ENCODE peak calls at places on chromosomes 1 and 21, in nine cellular contexts. A is breast epithelium, J is tibial nerve, W is PC-3, B is Panc1, Q is vagina, H is A549, G is right lobe of liver, C is sigmoid colon. F is an unnamed sample. For H3K4me1, the result is how much of the 10 kb centered on the place peaks cover.

GRCh38 chr1:179105393-179105792 is 23.5 kb downstream of the TOR3A start:
- DNase-seq in A (no peak), J (no peak), W (peak), B (no peak), Q (no peak), H (peak), G (no peak), C (no peak), F (no peak)

GRCh38 chr1:225813250-225813964 is 3.5 kb downstream of the EPHX1 start:
- DNase-seq in A (no peak), J (peak), W (peak), B (no peak), Q (no peak), H (peak), G (peak), C (peak), F (no peak)

GRCh38 chr1:147201786-147202185 is 23.4 kb downstream of the FMO5 start:
- DNase-seq in A (no peak), J (no peak), W (no peak), B (no peak), Q (no peak), H (no peak), G (no peak), C (no peak), F (no peak)

GRCh38 chr1:44377925-44378784 is 23.1 kb upstream of the ERI3 start:
- DNase-seq in A (no peak), J (no peak), W (peak), B (no peak), Q (no peak), H (peak), G (no peak), C (no peak), F (no peak)

GRCh38 chr1:53480678-53481077 is 21.5 kb downstream of the DMRTB1 start:
- DNase-seq in A (no peak), J (no peak), W (no peak), B (no peak), Q (no peak), H (no peak), G (no peak), C (peak), F (no peak)

GRCh38 chr21:23968722-23969647 is 1638.3 kb downstream of the MRPL39 start:
- DNase-seq in A (no peak), J (no peak), W (peak), B (peak), Q (no peak), H (peak), G (no peak), C (no peak), F (no peak)

GRCh38 chr21:46196733-46197132 is 12.5 kb upstream of the SPATC1L start:
- DNase-seq in A (no peak), J (peak), W (no peak), B (no peak), Q (no peak), H (no peak), G (no peak), C (peak), F (no peak)

GRCh38 chr1:71882241-71883036 is 399.9 kb downstream of the NEGR1 start:
- DNase-seq in A (no peak), J (no peak), W (peak), B (no peak), Q (no peak), H (no peak), G (no peak), C (no peak), F (no peak)

GRCh38 chr1:227351443-227351842 is 33.2 kb upstream of the CDC42BPA start:
- DNase-seq in A (no peak), J (no peak), W (peak), B (no peak), Q (no peak), H (no peak), G (no peak), C (no peak), F (no peak)

GRCh38 chr1:3032970-3033794 is 11.9 kb downstream of the ACTRT2 start:
- DNase-seq in A (no peak), J (no peak), W (no peak), B (no peak), Q (no peak), H (no peak), G (no peak), C (peak), F (no peak)

GRCh38 chr1:8364528-8365442 is 46.9 kb downstream of the SLC45A1 start:
- DNase-seq in A (no peak), J (no peak), W (no peak), B (no peak), Q (no peak), H (no peak), G (no peak), C (peak), F (no peak)

GRCh38 chr21:43269981-43270670 is 101.3 kb downstream of the CRYAA start:
- DNase-seq in A (no peak), J (no peak), W (no peak), B (no peak), Q (no peak), H (no peak), G (no peak), C (no peak), F (no peak)

GRCh38 chr1:53549781-53550180 is 90.6 kb downstream of the DMRTB1 start:
- DNase-seq in A (no peak), J (no peak), W (no peak), B (no peak), Q (no peak), H (no peak), G (peak), C (peak), F (no peak)

GRCh38 chr1:178716111-178716510 is 8.9 kb upstream of the RALGPS2 start:
- DNase-seq in A (no peak), J (no peak), W (no peak), B (no peak), Q (no peak), H (no peak), G (no peak), C (no peak), F (no peak)

GRCh38 chr21:27201197-27201596 is 234.3 kb upstream of the ADAMTS5 start:
- DNase-seq in A (no peak), J (no peak), W (peak), B (no peak), Q (no peak), H (no peak), G (no peak), C (no peak), F (no peak)

GRCh38 chr1:115764541-115764940 is 4.0 kb downstream of the CASQ2 start:
- DNase-seq in A (no peak), J (no peak), W (peak), B (no peak), Q (peak), H (peak), G (no peak), C (no peak), F (peak)

GRCh38 chr1:27575861-27576331 is 28.0 kb downstream of the AHDC1 start:
- DNase-seq in A (no peak), J (no peak), W (peak), B (no peak), Q (no peak), H (peak), G (no peak), C (peak), F (peak)

GRCh38 chr1:24920155-24920925 is 9.7 kb downstream of the RUNX3 start:
- DNase-seq in A (no peak), J (peak), W (no peak), B (no peak), Q (no peak), H (no peak), G (no peak), C (peak), F (no peak)

GRCh38 chr1:151993084-151993733 is 450 bp downstream of the S100A10 start:
- DNase-seq in A (no peak), J (no peak), W (peak), B (no peak), Q (no peak), H (peak), G (peak), C (peak), F (no peak)

GRCh38 chr1:15825800-15826199 is 18.4 kb upstream of the UQCRHL start:
- DNase-seq in A (no peak), J (no peak), W (no peak), B (no peak), Q (no peak), H (no peak), G (no peak), C (no peak), F (no peak)

GRCh38 chr1:43582162-43582566 is 51.5 kb downstream of the PTPRF start:
- DNase-seq in A (peak), J (no peak), W (peak), B (peak), Q (no peak), H (peak), G (no peak), C (no peak), F (no peak)

GRCh38 chr1:33327587-33328325 is 6.9 kb upstream of the A3GALT2 start:
- DNase-seq in A (no peak), J (no peak), W (peak), B (no peak), Q (no peak), H (no peak), G (peak), C (peak), F (no peak)

GRCh38 chr1:53050310-53050709 is 11.7 kb upstream of the PODN start:
- DNase-seq in A (no peak), J (no peak), W (no peak), B (no peak), Q (no peak), H (no peak), G (no peak), C (no peak), F (no peak)

GRCh38 chr1:157117527-157118057 is 18.0 kb upstream of the ETV3L start:
- DNase-seq in A (no peak), J (no peak), W (no peak), B (no peak), Q (no peak), H (no peak), G (no peak), C (peak), F (no peak)

GRCh38 chr1:206438554-206438953 is 31.7 kb upstream of the IKBKE start:
- DNase-seq in A (no peak), J (no peak), W (no peak), B (no peak), Q (no peak), H (no peak), G (no peak), C (no peak), F (no peak)

GRCh38 chr1:2368053-2368744 is 23.2 kb downstream of the MORN1 start:
- DNase-seq in A (no peak), J (no peak), W (no peak), B (no peak), Q (no peak), H (peak), G (no peak), C (peak), F (no peak)

GRCh38 chr1:107548276-107548675 is 407.4 kb downstream of the NTNG1 start:
- DNase-seq in A (no peak), J (no peak), W (no peak), B (no peak), Q (no peak), H (no peak), G (no peak), C (no peak), F (no peak)

GRCh38 chr1:14745815-14746214 is 147.3 kb downstream of the KAZN start:
- DNase-seq in A (no peak), J (no peak), W (no peak), B (no peak), Q (no peak), H (no peak), G (no peak), C (no peak), F (no peak)

GRCh38 chr1:16012590-16013219 is 5.1 kb downstream of the HSPB7 start:
- DNase-seq in A (peak), J (no peak), W (peak), B (no peak), Q (no peak), H (peak), G (peak), C (peak), F (no peak)

GRCh38 chr21:34693192-34693810 is 24.5 kb downstream of the CLIC6 start:
- DNase-seq in A (no peak), J (no peak), W (peak), B (peak), Q (no peak), H (peak), G (no peak), C (no peak), F (no peak)

GRCh38 chr1:222167111-222167510 is 380.8 kb downstream of the HHIPL2 start:
- DNase-seq in A (no peak), J (no peak), W (peak), B (peak), Q (no peak), H (peak), G (no peak), C (no peak), F (no peak)

GRCh38 chr1:219792337-219793021 is 135.9 kb downstream of the SLC30A10 start:
- DNase-seq in A (no peak), J (no peak), W (no peak), B (no peak), Q (no peak), H (no peak), G (no peak), C (no peak), F (peak)

GRCh38 chr1:68811806-68812205 is 314.9 kb upstream of the DEPDC1 start:
- DNase-seq in A (no peak), J (no peak), W (no peak), B (no peak), Q (no peak), H (no peak), G (no peak), C (no peak), F (no peak)

GRCh38 chr1:58592521-58593134 is 15.6 kb upstream of the TACSTD2 start:
- DNase-seq in A (peak), J (no peak), W (peak), B (no peak), Q (no peak), H (peak), G (peak), C (peak), F (no peak)

GRCh38 chr1:7470904-7471638 is 300.0 kb upstream of the VAMP3 start:
- DNase-seq in A (peak), J (peak), W (peak), B (peak), Q (no peak), H (peak), G (no peak), C (peak), F (peak)

GRCh38 chr1:197674286-197674685 is 101.0 kb downstream of the DENND1B start:
- DNase-seq in A (no peak), J (no peak), W (no peak), B (no peak), Q (no peak), H (no peak), G (no peak), C (no peak), F (no peak)

GRCh38 chr1:115781343-115781742 is 12.8 kb upstream of the CASQ2 start:
- DNase-seq in A (no peak), J (no peak), W (peak), B (no peak), Q (no peak), H (no peak), G (no peak), C (no peak), F (no peak)

GRCh38 chr1:58991305-58991704 is 207.5 kb upstream of the JUN start:
- DNase-seq in A (no peak), J (no peak), W (no peak), B (no peak), Q (no peak), H (no peak), G (no peak), C (no peak), F (no peak)

GRCh38 chr1:202085682-202086373 is 36.9 kb upstream of the GPR37L1 start:
- DNase-seq in A (peak), J (no peak), W (no peak), B (no peak), Q (no peak), H (peak), G (no peak), C (no peak), F (no peak)

GRCh38 chr1:36465731-36466369 is 1.7 kb upstream of the MRPS15 start:
- DNase-seq in A (no peak), J (no peak), W (peak), B (no peak), Q (no peak), H (no peak), G (no peak), C (no peak), F (no peak)

GRCh38 chr1:36467027-36467410 is 2.8 kb upstream of the MRPS15 start:
- DNase-seq in A (no peak), J (no peak), W (no peak), B (no peak), Q (no peak), H (no peak), G (no peak), C (no peak), F (no peak)

GRCh38 chr1:36464605-36465393 is 615 bp upstream of the MRPS15 start:
- DNase-seq in A (no peak), J (no peak), W (no peak), B (peak), Q (no peak), H (no peak), G (no peak), C (no peak), F (no peak)

GRCh38 chr1:36467708-36468455 is 3.7 kb upstream of the MRPS15 start:
- DNase-seq in A (no peak), J (no peak), W (no peak), B (no peak), Q (no peak), H (no peak), G (no peak), C (no peak), F (no peak)

GRCh38 chr1:36466370-36467026 is 2.3 kb upstream of the MRPS15 start:
- DNase-seq in A (no peak), J (no peak), W (no peak), B (no peak), Q (no peak), H (no peak), G (no peak), C (no peak), F (no peak)
- H3K27ac ChIP-seq in A (no peak), J (no peak), W (no peak), B (no peak), Q (no peak), H (peak), G (no peak), C (no peak), F (no peak)

GRCh38 chr21:42109873-42110525 is 38.9 kb downstream of the UMODL1 start:
- DNase-seq in A (no peak), J (no peak), W (no peak), B (no peak), Q (no peak), H (no peak), G (no peak), C (no peak), F (no peak)
- H3K4me1 ChIP-seq in A (under half), J (under half), W (under half), B (under half), Q (under half), H (under half), G (under half), C (under half), F (under half)

DNA sequence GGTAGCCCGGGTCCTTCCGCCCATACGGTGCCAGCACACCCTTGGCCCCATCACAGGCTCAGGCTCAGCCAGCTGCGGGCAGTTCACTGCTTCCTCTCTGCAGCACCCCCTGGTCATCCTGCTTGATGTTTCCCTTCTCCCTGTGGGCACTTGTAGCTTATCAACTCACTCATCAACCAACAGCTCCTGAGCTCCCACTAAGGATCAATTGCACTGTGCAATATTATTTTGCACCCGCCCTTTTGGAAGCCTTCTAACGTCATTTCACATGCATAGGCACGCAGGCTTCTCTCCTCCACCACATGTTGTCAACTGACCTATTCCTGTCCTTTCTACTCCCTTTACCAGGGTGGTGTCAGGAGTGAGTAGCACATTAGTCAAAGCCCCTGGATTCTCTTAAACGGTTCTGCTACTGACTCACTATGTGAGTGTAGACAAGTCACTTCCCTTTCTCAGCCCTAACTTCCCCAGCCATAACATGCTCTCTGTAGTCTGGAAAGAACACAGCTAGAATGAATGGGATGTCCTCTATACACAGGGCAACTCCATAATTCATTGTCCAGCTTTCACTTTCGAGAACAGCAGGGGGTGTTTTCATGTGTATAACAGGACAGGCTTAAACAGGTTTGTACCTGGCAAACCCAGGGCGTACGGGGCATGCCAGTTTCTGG is 47.1 kb upstream of the IRF2BP2 start:
- DNase-seq in A (peak), J (no peak), W (peak), B (peak), Q (no peak), H (peak), G (no peak), C (no peak), F (peak)
- TF ChIP-seq CTCF in A (no peak), J (no peak), W (no peak), B (no peak), Q (no peak), H (no peak), G (no peak), C (no peak), F (no peak)

DNA sequence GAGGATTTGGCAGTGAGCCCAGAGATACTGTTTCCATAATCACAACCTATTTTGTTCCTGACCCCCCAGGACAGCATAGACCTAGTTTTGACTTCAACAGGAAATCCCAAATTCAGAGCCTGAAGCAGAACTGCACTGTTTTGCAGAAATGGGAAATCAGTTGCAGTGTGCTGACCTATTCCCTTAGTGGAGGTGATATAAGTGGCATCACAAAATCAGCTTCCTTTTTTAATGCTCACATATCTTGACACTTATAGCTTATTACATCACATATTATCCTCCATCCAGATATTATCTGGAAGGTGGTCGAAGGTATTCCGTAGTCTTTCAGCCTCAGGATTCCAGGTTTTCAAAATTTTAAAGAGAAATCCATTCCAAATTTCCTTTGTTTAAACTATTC is 106.2 kb upstream of the DPYD start:
- DNase-seq in A (no peak), J (no peak), W (peak), B (no peak), Q (no peak), H (no peak), G (no peak), C (no peak), F (no peak)
- H3K27ac ChIP-seq in A (no peak), J (no peak), W (no peak), B (no peak), Q (no peak), H (peak), G (no peak), C (no peak), F (no peak)

DNA sequence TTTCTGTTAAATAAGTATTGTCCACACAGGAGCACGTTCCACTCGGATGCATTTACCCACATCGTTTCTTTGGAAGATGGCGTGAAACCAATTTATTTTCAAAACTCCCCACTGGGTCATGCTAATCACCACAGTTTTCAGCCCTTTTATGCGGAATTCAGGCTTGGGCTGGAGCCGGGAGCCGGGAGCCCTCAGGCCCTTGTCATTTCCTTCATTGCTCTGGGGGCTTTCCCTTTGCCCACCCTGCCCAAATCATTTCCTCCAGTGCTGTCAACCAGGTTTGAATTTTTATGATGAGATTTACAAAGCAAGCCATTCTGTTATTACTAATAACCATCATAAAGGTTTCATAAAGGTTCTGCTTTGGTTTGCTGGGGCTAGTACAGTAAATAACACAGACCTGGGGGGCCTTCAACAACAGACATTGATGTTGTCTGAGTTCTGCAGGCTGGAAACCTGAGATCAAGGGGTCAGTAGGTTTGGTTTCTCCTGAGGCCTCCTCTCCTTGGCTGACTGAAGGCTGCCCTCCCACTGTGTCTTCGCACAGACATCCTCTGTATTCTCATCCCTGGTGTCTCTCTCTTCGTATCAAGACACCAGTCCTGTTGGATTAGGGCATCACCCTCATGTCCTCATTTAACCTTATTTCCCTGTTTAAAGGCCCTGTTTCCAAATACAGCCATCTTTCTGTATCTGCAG is 37.1 kb downstream of the HUNK start:
- DNase-seq in A (no peak), J (no peak), W (no peak), B (no peak), Q (no peak), H (no peak), G (no peak), C (no peak), F (no peak)
- H3K4me1 ChIP-seq in A (under half), J (under half), W (under half), B (under half), Q (under half), H (under half), G (under half), C (under half), F (under half)

F was measured in esophagus muscularis mucosa.